ENCODE peak calls at places on chromosomes 7 and 10, in nine cellular contexts. B is breast epithelium, K is suprapubic skin, I is endothelial cell of umbilical vein, C is sigmoid colon, P is GM23338, D is stomach, S is upper lobe of left lung, V is transverse colon. T is an unnamed sample.

GRCh38 chr10:6977641-6978627 is 397.9 kb upstream of the PRKCQ start:
- DNase-seq in B (no peak), K (no peak), I (no peak), C (no peak), P (peak; percentile 53), D (no peak), S (no peak), V (no peak), T (peak; percentile 42)

GRCh38 chr7:81170291-81170690 is 251.4 kb upstream of the SEMA3C start:
- DNase-seq in B (no peak), K (no peak), I (no peak), C (no peak), P (no peak), D (no peak), S (no peak), V (no peak), T (no peak)

GRCh38 chr7:43906327-43907010 is at the start of gene URGCP:
- DNase-seq in B (peak; percentile 22), K (no peak), I (peak; percentile 26), C (peak; percentile 74), P (peak; percentile 74), D (peak; percentile 58), S (peak; percentile 40), V (peak; percentile 57), T (no peak)

GRCh38 chr10:114658175-114658574 is at the start of gene ABLIM1:
- DNase-seq in B (no peak), K (no peak), I (no peak), C (no peak), P (no peak), D (no peak), S (no peak), V (no peak), T (no peak)

GRCh38 chr10:15344876-15345285 is 26.2 kb downstream of the FAM171A1 start:
- DNase-seq in B (peak; percentile 33), K (no peak), I (peak; percentile 86), C (no peak), P (peak; percentile 37), D (no peak), S (no peak), V (no peak), T (no peak)

GRCh38 chr10:7928511-7928910 is 110.2 kb downstream of the TAF3 start:
- DNase-seq in B (no peak), K (no peak), I (no peak), C (no peak), P (no peak), D (no peak), S (no peak), V (no peak), T (no peak)

GRCh38 chr7:28130277-28130676 is 50.3 kb downstream of the JAZF1 start:
- DNase-seq in B (no peak), K (no peak), I (no peak), C (peak; percentile 83), P (no peak), D (no peak), S (no peak), V (no peak), T (no peak)

GRCh38 chr10:12501324-12501723 is 152.0 kb downstream of the CAMK1D start:
- DNase-seq in B (no peak), K (peak; percentile 35), I (no peak), C (peak; percentile 9), P (no peak), D (peak; percentile 9), S (peak; percentile 10), V (no peak), T (no peak)

GRCh38 chr7:105932835-105933477 is 30.1 kb upstream of the CDHR3 start:
- DNase-seq in B (peak; percentile 31), K (no peak), I (no peak), C (peak; percentile 74), P (peak; percentile 56), D (no peak), S (peak; percentile 67), V (peak; percentile 16), T (no peak)

GRCh38 chr10:63247771-63248170 is 114.6 kb downstream of the NRBF2 start:
- DNase-seq in B (no peak), K (no peak), I (peak; percentile 77), C (no peak), P (no peak), D (no peak), S (no peak), V (no peak), T (no peak)

GRCh38 chr10:81309041-81309552 is 565.9 kb upstream of the NRG3 start:
- DNase-seq in B (no peak), K (no peak), I (no peak), C (peak; percentile 50), P (no peak), D (no peak), S (no peak), V (no peak), T (no peak)

GRCh38 chr7:29327455-29327854 is 132.9 kb downstream of the CHN2 start:
- DNase-seq in B (no peak), K (no peak), I (no peak), C (no peak), P (no peak), D (no peak), S (no peak), V (no peak), T (no peak)

GRCh38 chr10:126117196-126117595 is 220.8 kb downstream of the FANK1 start:
- DNase-seq in B (no peak), K (no peak), I (no peak), C (no peak), P (no peak), D (no peak), S (no peak), V (no peak), T (no peak)

GRCh38 chr7:74430961-74431466 is 22.7 kb upstream of the GTF2IRD1 start:
- DNase-seq in B (no peak), K (no peak), I (no peak), C (peak; percentile 44), P (peak; percentile 56), D (no peak), S (no peak), V (no peak), T (no peak)

GRCh38 chr10:123019941-123020703 is 11.3 kb downstream of the ACADSB start:
- DNase-seq in B (no peak), K (no peak), I (no peak), C (no peak), P (peak; percentile 49), D (no peak), S (no peak), V (no peak), T (no peak)

DNA sequence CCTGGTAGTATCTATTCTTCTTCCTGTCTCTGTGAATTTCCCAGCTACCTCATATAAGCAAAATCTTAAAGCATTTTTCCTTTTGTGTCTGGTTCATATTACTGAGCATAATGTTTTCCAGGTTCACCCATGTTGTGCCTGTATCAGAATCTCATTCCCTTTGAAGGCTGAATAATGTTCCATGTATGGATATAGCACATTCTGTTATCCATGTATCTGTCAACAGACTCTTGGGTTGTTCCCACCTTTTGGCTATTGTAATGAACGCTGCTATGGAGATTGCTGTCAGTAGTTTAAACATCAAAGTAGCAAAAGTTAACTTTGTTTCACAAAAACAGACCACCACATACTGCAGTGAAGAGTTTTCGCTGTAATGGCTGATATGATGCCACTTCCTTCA is 99.9 kb downstream of the NSUN6 start:
- DNase-seq in B (no peak), K (no peak), I (no peak), C (no peak), P (no peak), D (no peak), S (no peak), V (no peak), T (no peak)
- H3K27ac ChIP-seq in B (no peak overlapping the region), K (no peak overlapping the region), I (no peak overlapping the region), C (no peak overlapping the region), P (no peak overlapping the region), D (no peak overlapping the region), S (no peak overlapping the region), V (no peak overlapping the region), T (no peak overlapping the region)

DNA sequence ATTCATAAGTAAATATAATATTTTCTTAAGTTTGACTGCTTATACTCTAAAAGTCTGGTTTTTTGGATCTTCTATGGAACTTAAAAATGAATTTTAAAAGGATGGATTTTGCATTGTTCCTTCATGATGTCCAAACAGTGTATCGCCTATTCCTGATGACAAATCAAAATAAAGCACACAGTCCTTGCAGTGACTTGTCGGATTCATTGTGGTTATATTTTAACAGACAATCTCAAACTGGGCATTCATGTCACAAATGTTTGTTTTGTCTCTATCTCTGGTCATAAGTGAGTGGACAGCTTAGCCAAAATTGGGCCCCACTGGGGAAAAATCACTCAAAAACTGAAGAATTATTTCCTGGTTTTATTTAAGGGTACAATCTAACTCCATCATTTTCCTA is 74.8 kb downstream of the LMBR1 start:
- DNase-seq in B (no peak), K (no peak), I (no peak), C (no peak), P (no peak), D (no peak), S (no peak), V (no peak), T (no peak)
- TF ChIP-seq POLR2AphosphoS5 in B (no peak), K (no peak), I (no peak), C (no peak), P (no peak), D (no peak), S (no peak), V (no peak), T (no peak)

GRCh38 chr7:101960985-101961708 is 143.7 kb downstream of the CUX1 start:
- DNase-seq in B (no peak), K (no peak), I (no peak), C (no peak), P (no peak), D (no peak), S (no peak), V (no peak), T (no peak)

GRCh38 chr7:101960323-101960722 is 142.9 kb downstream of the CUX1 start:
- DNase-seq in B (no peak), K (no peak), I (no peak), C (no peak), P (no peak), D (no peak), S (no peak), V (no peak), T (no peak)

GRCh38 chr7:101963693-101964092 is 146.3 kb downstream of the CUX1 start:
- DNase-seq in B (no peak), K (no peak), I (no peak), C (no peak), P (no peak), D (no peak), S (no peak), V (no peak), T (no peak)

GRCh38 chr7:101968720-101969466 is 151.5 kb downstream of the CUX1 start:
- DNase-seq in B (no peak), K (no peak), I (no peak), C (no peak), P (no peak), D (no peak), S (no peak), V (no peak), T (no peak)

DNA sequence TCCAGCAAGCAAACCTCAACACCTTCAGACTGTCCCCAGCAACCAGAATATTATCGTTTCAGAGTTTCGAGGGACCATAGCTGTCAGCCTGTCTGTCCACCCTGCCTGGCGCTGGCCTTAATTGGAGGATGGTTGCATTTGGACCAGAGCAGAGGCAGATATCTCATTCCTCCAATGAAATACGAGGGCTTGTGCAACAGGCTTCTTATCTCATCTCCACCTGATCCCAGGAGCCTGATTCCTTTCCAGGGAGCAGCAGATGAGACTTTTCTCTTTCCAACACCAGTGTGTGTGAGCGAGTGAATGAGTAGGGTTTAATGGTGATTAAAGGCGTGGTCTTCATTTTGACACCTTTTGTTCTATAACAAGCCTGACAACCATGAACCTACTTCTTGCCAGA is 147.3 kb downstream of the CUX1 start:
- DNase-seq in B (no peak), K (no peak), I (no peak), C (no peak), P (no peak), D (no peak), S (no peak), V (no peak), T (no peak)
- H3K27ac ChIP-seq in B (no peak overlapping the region), K (no peak overlapping the region), I (no peak overlapping the region), C (no peak overlapping the region), P (peak overlapping the region; percentile 2), D (no peak overlapping the region), S (no peak overlapping the region), V (no peak overlapping the region), T (no peak overlapping the region)

GRCh38 chr10:116475866-116476265 is 48.2 kb downstream of the PNLIPRP3 start:
- DNase-seq in B (no peak), K (no peak), I (no peak), C (no peak), P (no peak), D (no peak), S (no peak), V (no peak), T (no peak)
- TF ChIP-seq POLR2AphosphoS5 in B (no peak), K (no peak), I (no peak), C (no peak), P (no peak), D (no peak), S (no peak), V (no peak), T (no peak)

T was measured in esophagus muscularis mucosa.